ENCODE peak calls at places on chromosomes 16 and 17, in four cellular contexts. X, L, E and H are unnamed samples.

GRCh38 chr17:41352597-41353366 is 2.2 kb upstream of the KRT33A start:
- DNase-seq in X (no peak), L (no peak), E (no peak), H (no peak)

GRCh38 chr17:588519-588918 is 126.1 kb downstream of the VPS53 start:
- DNase-seq in X (no peak), L (no peak), E (no peak), H (no peak)

GRCh38 chr16:84845496-84846002 is 25.8 kb downstream of the CRISPLD2 start:
- DNase-seq in X (no peak), L (no peak), E (no peak), H (no peak)

GRCh38 chr17:80024206-80024972 is 11.3 kb downstream of the TBC1D16 start:
- DNase-seq in X (no peak), L (no peak), E (no peak), H (no peak)

GRCh38 chr16:88286301-88286923 is 96.3 kb upstream of the ZNF469 start:
- DNase-seq in X (no peak), L (no peak), E (no peak), H (no peak)

GRCh38 chr16:5509794-5510193 is 412.2 kb upstream of the EEF2KMT start:
- DNase-seq in X (no peak), L (no peak), E (no peak), H (no peak)

GRCh38 chr16:82713778-82714177 is 87.0 kb downstream of the CDH13 start:
- DNase-seq in X (no peak), L (no peak), E (no peak), H (no peak)

GRCh38 chr16:49602201-49603041 is 228.8 kb downstream of the C16orf78 start:
- DNase-seq in X (no peak), L (no peak), E (no peak), H (no peak)

GRCh38 chr17:79005063-79005861 is 4.3 kb downstream of the CANT1 start:
- DNase-seq in X (no peak), L (peak; percentile 15), E (no peak), H (peak; percentile 76)

GRCh38 chr16:56277040-56277439 is 85.8 kb downstream of the GNAO1 start:
- DNase-seq in X (peak; percentile 16), L (no peak), E (no peak), H (no peak)

GRCh38 chr17:49928826-49929475 is 40.0 kb upstream of the DLX4 start:
- DNase-seq in X (peak; percentile 44), L (no peak), E (no peak), H (no peak)

DNA sequence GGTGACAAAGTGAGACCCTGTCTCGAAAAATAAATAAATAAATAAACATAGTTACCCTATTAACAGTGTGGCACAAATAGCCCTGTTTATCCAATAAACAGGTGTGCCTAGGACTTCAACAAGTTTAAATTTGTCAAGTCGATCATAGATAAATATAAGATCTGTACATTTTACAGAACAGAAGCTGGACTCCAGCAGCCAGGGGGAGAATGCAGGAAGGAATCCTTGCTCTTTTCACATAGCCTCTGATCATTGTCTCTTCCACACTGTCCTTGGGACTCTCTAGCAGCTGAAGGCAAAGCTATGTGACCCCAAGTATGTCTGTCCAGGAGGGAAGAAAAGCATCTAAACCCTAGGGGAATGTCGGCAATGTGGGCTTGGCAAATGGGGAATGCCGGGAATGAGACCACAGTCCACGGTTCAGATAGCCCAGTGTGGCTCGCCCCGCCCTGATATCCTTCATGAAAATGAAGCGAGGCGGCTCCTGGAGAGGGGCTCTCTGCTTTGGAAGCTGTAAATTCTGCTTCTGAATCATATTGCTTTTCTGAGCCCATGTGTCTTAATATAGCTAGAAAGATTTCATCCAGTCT is 24.8 kb upstream of the GRB2 start:
- DNase-seq in X (peak; percentile 90), L (no peak), E (no peak), H (no peak)
- TF ChIP-seq POLR2A in X (peak; percentile 15), L (no peak), E (no peak), H (no peak)

GRCh38 chr16:28950648-28951409 is at the start of gene NFATC2IP:
- DNase-seq in X (peak; percentile 100), L (peak; percentile 100), E (peak; percentile 100), H (peak; percentile 100)
- TF ChIP-seq POLR2A in X (peak; percentile 81), L (peak; percentile 20), E (no peak), H (no peak)

GRCh38 chr16:3060339-3061127 is 4.9 kb upstream of the IL32 start:
- DNase-seq in X (no peak), L (no peak), E (no peak), H (no peak)

GRCh38 chr16:3058173-3059030 is 7.0 kb upstream of the IL32 start:
- DNase-seq in X (peak; percentile 64), L (peak; percentile 41), E (no peak), H (no peak)

GRCh38 chr16:3057181-3058166 is 8.0 kb upstream of the IL32 start:
- DNase-seq in X (no peak), L (no peak), E (no peak), H (no peak)

GRCh38 chr16:3059723-3060242 is 5.7 kb upstream of the IL32 start:
- DNase-seq in X (no peak), L (no peak), E (no peak), H (no peak)

DNA sequence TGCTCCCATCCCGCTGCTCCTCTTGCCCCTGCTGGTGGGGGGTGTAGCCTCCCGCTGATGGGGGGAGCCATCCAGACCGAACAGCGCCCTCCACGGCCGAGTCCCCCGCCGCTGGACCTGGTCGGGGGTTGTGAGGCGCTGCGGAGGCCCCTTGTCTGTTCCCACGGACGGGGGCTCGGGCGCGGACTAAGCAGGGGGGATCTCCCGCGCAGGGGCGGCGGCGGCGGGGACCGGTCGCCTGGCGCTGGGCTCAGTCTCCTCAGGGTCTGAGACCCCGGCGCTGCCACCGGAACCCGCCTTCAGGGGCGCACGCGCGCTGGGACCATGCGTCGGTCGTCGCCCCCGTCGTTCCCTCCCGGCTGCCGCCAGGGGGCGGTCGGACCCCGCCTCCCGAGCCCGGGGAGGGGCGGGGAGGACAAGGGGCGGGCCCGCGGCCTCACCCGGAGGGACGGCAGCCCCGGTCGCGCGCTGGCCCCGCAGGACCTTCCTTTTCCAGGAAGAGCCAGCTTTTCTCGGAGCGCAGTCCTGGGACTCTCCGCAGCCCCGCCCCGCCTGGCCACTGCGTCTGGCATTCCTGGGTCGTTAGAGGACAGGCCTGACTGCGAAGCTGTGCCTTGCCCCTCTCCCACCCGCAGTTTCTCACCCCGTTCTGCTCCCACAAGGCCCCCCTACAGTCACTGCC is 6.3 kb upstream of the IL32 start:
- DNase-seq in X (peak; percentile 84), L (peak; percentile 72), E (peak; percentile 94), H (peak; percentile 92)
- TF ChIP-seq POLR2A in X (peak; percentile 53), L (peak; percentile 51), E (no peak), H (no peak)

GRCh38 chr16:86614699-86615098 is 36.4 kb downstream of the FOXL1 start:
- DNase-seq in X (no peak), L (no peak), E (no peak), H (no peak)
- TF ChIP-seq POLR2A in X (no peak), L (no peak), E (no peak), H (no peak)

GRCh38 chr17:64500923-64501765 is 4.3 kb upstream of the POLG2 start:
- DNase-seq in X (no peak), L (no peak), E (no peak), H (no peak)
- TF ChIP-seq POLR2A in X (no peak), L (no peak), E (no peak), H (no peak)

GRCh38 chr16:67227567-67227921 is 614 bp downstream of the TMEM208 start:
- DNase-seq in X (no peak), L (no peak), E (no peak), H (no peak)

GRCh38 chr16:67228034-67228785 is 1.3 kb downstream of the TMEM208 start:
- DNase-seq in X (no peak), L (no peak), E (no peak), H (no peak)

GRCh38 chr16:67226295-67226803 is 581 bp upstream of the TMEM208 start:
- DNase-seq in X (no peak), L (no peak), E (no peak), H (no peak)

GRCh38 chr16:67228905-67229304 is 2.0 kb downstream of the TMEM208 start:
- DNase-seq in X (no peak), L (no peak), E (no peak), H (no peak)

DNA sequence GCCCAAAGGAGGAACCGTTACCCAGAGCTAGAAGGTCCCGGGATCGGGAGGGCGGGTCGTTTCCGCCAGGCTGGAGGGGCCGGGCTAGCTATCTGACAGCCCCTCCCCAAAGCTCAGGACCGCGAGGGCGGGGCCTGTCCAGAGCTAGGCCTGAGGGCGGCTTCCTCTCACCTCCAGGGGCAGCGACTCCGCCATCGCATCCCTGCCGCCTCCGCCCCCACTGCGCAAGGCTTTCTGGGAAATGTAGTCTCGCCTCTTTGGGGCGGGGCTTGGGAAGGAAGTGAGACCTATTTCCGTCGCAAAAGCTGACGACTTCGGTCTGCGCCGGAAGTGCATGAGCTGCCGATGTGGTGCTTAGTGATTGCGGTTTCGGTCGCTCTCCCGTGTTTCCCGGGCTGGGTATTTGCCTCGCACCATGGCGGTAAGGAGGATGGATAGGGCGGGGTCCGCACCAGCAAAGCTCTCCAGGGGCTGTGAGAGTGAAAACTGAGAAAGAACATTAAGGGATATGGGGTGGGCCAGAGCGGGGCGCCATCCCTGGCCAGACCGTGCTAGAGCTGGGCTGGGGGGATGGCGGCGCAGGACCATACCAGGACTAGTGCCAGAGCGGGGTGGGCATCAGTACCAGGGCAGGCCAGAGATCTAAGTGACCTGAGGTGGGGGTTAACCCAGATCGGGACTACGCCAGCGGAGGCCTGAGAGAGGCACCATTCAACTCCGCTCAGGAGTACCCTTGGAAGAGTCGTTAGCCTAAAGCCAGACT is at the start of gene TMEM208:
- DNase-seq in X (peak; percentile 98), L (peak; percentile 98), E (peak; percentile 99), H (peak; percentile 99)
- TF ChIP-seq POLR2A in X (no peak), L (peak; percentile 81), E (peak; percentile 63), H (peak; percentile 74)

GRCh38 chr17:42670925-42671657 is 5.7 kb downstream of the PLEKHH3 start:
- DNase-seq in X (no peak), L (no peak), E (no peak), H (no peak)
- TF ChIP-seq POLR2A in X (no peak), L (no peak), E (no peak), H (no peak)